ENCODE peak calls at places on chromosomes 13 and 19, in eight cellular contexts. D is ELF-1; B is stimulated activated CD4-positive, alpha-beta T cell treated with anti-CD3 and anti-CD28 coated beads, Interleukin-12 subunit alpha, Interleukin-12 subunit beta, amount 100 ng/mL, for 48 hours; O is CD8-positive, alpha-beta T cell; N is T-helper 22 cell; H is AG08396; A is OCI-LY7; T is neural progenitor cell. F is an unnamed sample.

GRCh38 chr13:53242015-53242414 is 213.4 kb downstream of the OLFM4 start:
- DNase-seq in D (no peak), B (no peak), O (no peak), N (no peak), H (no peak), A (no peak), T (peak), F (no peak)

GRCh38 chr19:27794444-27795042 is 1418.4 kb downstream of the UQCRFS1 start:
- DNase-seq in D (peak), B (no peak), O (no peak), N (no peak), H (peak), A (peak), T (peak), F (peak)

GRCh38 chr19:37572203-37572602 is 22.4 kb downstream of the ZNF571 start:
- DNase-seq in D (no peak), B (no peak), O (no peak), N (no peak), H (no peak), A (no peak), T (no peak), F (no peak)

GRCh38 chr13:68439821-68440220 is 1209.7 kb upstream of the PCDH9 start:
- DNase-seq in D (no peak), B (no peak), O (no peak), N (no peak), H (no peak), A (no peak), T (no peak), F (peak)

GRCh38 chr19:18157465-18158063 is 4.6 kb downstream of the PIK3R2 start:
- DNase-seq in D (peak), B (no peak), O (no peak), N (no peak), H (no peak), A (peak), T (peak), F (no peak)

GRCh38 chr13:59790626-59791025 is 373.1 kb downstream of the DIAPH3 start:
- DNase-seq in D (no peak), B (no peak), O (no peak), N (no peak), H (no peak), A (no peak), T (no peak), F (peak)

GRCh38 chr19:46351241-46352041 is 4.6 kb downstream of the PPP5C start:
- DNase-seq in D (no peak), B (no peak), O (no peak), N (no peak), H (peak), A (peak), T (no peak), F (peak)

GRCh38 chr19:31339405-31339804 is 9.8 kb downstream of the TSHZ3 start:
- DNase-seq in D (no peak), B (no peak), O (no peak), N (no peak), H (no peak), A (peak), T (no peak), F (no peak)

GRCh38 chr19:46603752-46604241 is 2.7 kb downstream of the CALM3 start:
- DNase-seq in D (no peak), B (no peak), O (no peak), N (no peak), H (peak), A (no peak), T (no peak), F (peak)

GRCh38 chr19:6041991-6042421 is 64.1 kb upstream of the RANBP3 start:
- DNase-seq in D (no peak), B (no peak), O (no peak), N (no peak), H (no peak), A (peak), T (no peak), F (no peak)

GRCh38 chr19:15110418-15110815 is 3.2 kb downstream of the SYDE1 start:
- DNase-seq in D (no peak), B (no peak), O (no peak), N (no peak), H (no peak), A (no peak), T (no peak), F (no peak)

GRCh38 chr19:55605637-55606470 is at the start of gene ZNF865:
- DNase-seq in D (peak), B (peak), O (peak), N (peak), H (peak), A (peak), T (peak), F (peak)

GRCh38 chr13:98942997-98943396 is 34.9 kb downstream of the DOCK9 start:
- DNase-seq in D (no peak), B (no peak), O (no peak), N (no peak), H (peak), A (no peak), T (no peak), F (no peak)

GRCh38 chr13:46598140-46598819 is 45.3 kb downstream of the LRCH1 start:
- DNase-seq in D (no peak), B (no peak), O (no peak), N (no peak), H (no peak), A (peak), T (no peak), F (no peak)

GRCh38 chr13:28822161-28822560 is 2.0 kb downstream of the MTUS2 start:
- DNase-seq in D (no peak), B (no peak), O (no peak), N (no peak), H (no peak), A (no peak), T (no peak), F (no peak)

GRCh38 chr19:37706052-37706605 is 13.4 kb downstream of the ZNF607 start:
- DNase-seq in D (no peak), B (no peak), O (no peak), N (no peak), H (no peak), A (no peak), T (no peak), F (no peak)

GRCh38 chr13:75345191-75345590 is 136.8 kb downstream of the TBC1D4 start:
- DNase-seq in D (no peak), B (no peak), O (no peak), N (no peak), H (no peak), A (no peak), T (no peak), F (peak)

GRCh38 chr13:20410726-20411125 is 114.9 kb downstream of the CRYL1 start:
- DNase-seq in D (no peak), B (no peak), O (no peak), N (no peak), H (no peak), A (no peak), T (no peak), F (no peak)

GRCh38 chr19:56211718-56212117 is 9.6 kb downstream of the ZSCAN5C start:
- DNase-seq in D (no peak), B (no peak), O (no peak), N (no peak), H (no peak), A (no peak), T (peak), F (no peak)

GRCh38 chr19:1254081-1254527 is 5.7 kb downstream of the MIDN start:
- DNase-seq in D (no peak), B (no peak), O (no peak), N (no peak), H (no peak), A (no peak), T (no peak), F (no peak)

GRCh38 chr19:53927745-53928144 is 18.7 kb downstream of the CACNG7 start:
- DNase-seq in D (peak), B (no peak), O (peak), N (no peak), H (peak), A (peak), T (peak), F (peak)

GRCh38 chr13:104567114-104567513 is 1500.9 kb upstream of the SLC10A2 start:
- DNase-seq in D (no peak), B (no peak), O (no peak), N (no peak), H (no peak), A (no peak), T (no peak), F (no peak)

GRCh38 chr19:2810141-2811091 is 9.3 kb upstream of the ZNF554 start:
- DNase-seq in D (no peak), B (no peak), O (no peak), N (no peak), H (peak), A (no peak), T (no peak), F (no peak)

GRCh38 chr13:26656919-26657318 is 99.4 kb downstream of the WASF3 start:
- DNase-seq in D (no peak), B (no peak), O (no peak), N (no peak), H (peak), A (peak), T (peak), F (peak)

GRCh38 chr19:30001794-30002193 is 59.8 kb downstream of the URI1 start:
- DNase-seq in D (no peak), B (no peak), O (no peak), N (no peak), H (peak), A (peak), T (no peak), F (no peak)

GRCh38 chr13:111267784-111268183 is 52.7 kb upstream of the TEX29 start:
- DNase-seq in D (no peak), B (no peak), O (no peak), N (no peak), H (no peak), A (no peak), T (no peak), F (peak)

GRCh38 chr19:18044825-18045304 is 36.9 kb downstream of the ARRDC2 start:
- DNase-seq in D (peak), B (peak), O (peak), N (peak), H (peak), A (peak), T (peak), F (peak)

GRCh38 chr13:112056284-112056727 is 10.6 kb upstream of the SOX1 start:
- DNase-seq in D (no peak), B (no peak), O (no peak), N (no peak), H (no peak), A (no peak), T (peak), F (no peak)

GRCh38 chr13:25771208-25771607 is 280.6 kb downstream of the SHISA2 start:
- DNase-seq in D (no peak), B (no peak), O (no peak), N (no peak), H (no peak), A (peak), T (no peak), F (no peak)

F was measured in adipocyte.